ENCODE peak calls at places on chromosomes 16 and 17, in eight cellular contexts. G is heart right ventricle; F is transverse colon; L is right lobe of liver; V is heart left ventricle; D is fibroblast of lung; U is CD4-positive, alpha-beta memory T cell; B is MG63. O is an unnamed sample. For H3K9me3, the result is how much of the 10 kb centered on the place peaks cover.

GRCh38 chr17:44556114-44556853 is 1.0 kb upstream of the FZD2 start:
- DNase-seq in U (no peak), V (peak), B (peak), F (peak), L (no peak), G (peak), D (peak), O (peak)

GRCh38 chr16:13335894-13336293 is 434.5 kb downstream of the SHISA9 start:
- DNase-seq in F (no peak), V (no peak), D (no peak), B (no peak), L (no peak), U (no peak), G (no peak), O (no peak)

GRCh38 chr17:71741836-71742235 is 379.0 kb upstream of the SOX9 start:
- DNase-seq in U (no peak), G (no peak), F (no peak), V (no peak), D (no peak), L (no peak), B (no peak), O (no peak)

GRCh38 chr17:46817151-46817900 is 1.2 kb downstream of the WNT3 start:
- DNase-seq in G (no peak), F (no peak), V (no peak), D (no peak), U (no peak), B (no peak), L (no peak), O (no peak)

GRCh38 chr16:77396461-77396860 is 38.4 kb downstream of the ADAMTS18 start:
- DNase-seq in G (no peak), F (no peak), U (no peak), L (no peak), V (no peak), B (no peak), D (no peak), O (no peak)

GRCh38 chr17:7266784-7267183 is 4.5 kb upstream of the CLDN7 start:
- DNase-seq in B (peak), V (no peak), D (no peak), F (no peak), U (no peak), G (no peak), L (no peak), O (no peak)

GRCh38 chr17:81094224-81094743 is 59.3 kb downstream of the BAIAP2 start:
- DNase-seq in V (no peak), U (no peak), D (no peak), L (no peak), F (no peak), G (no peak), B (no peak), O (no peak)

GRCh38 chr16:81551141-81551808 is 106.7 kb downstream of the CMIP start:
- DNase-seq in B (no peak), V (no peak), L (peak), F (no peak), U (no peak), G (no peak), D (no peak), O (no peak)

GRCh38 chr17:3773511-3773910 is 27.5 kb downstream of the ITGAE start:
- DNase-seq in D (peak), V (no peak), B (peak), G (no peak), F (no peak), U (no peak), L (no peak), O (no peak)

GRCh38 chr17:22490399-22490798 is 798.1 kb downstream of the KCNJ18 start:
- DNase-seq in D (no peak), G (no peak), U (no peak), L (no peak), V (no peak), B (no peak), F (no peak), O (no peak)
- H3K9me3 ChIP-seq in D (under half), G (under half), U (under half), L (under half), V (under half), B (under half), F (under half), O (under half)

GRCh38 chr16:872436-873242 is 72.1 kb upstream of the GNG13 start:
- DNase-seq in V (no peak), D (no peak), B (no peak), L (peak), U (no peak), F (no peak), G (peak), O (no peak)
- H3K9me3 ChIP-seq in V (under half), D (under half), B (under half), L (under half), U (under half), F (under half), G (under half), O (under half)

GRCh38 chr17:22463110-22463850 is 771.0 kb downstream of the KCNJ18 start:
- DNase-seq in L (no peak), V (no peak), F (no peak), D (no peak), G (no peak), B (no peak), U (no peak), O (no peak)
- H3K9me3 ChIP-seq in L (under half), V (under half), F (under half), D (under half), G (under half), B (under half), U (under half), O (under half)

DNA sequence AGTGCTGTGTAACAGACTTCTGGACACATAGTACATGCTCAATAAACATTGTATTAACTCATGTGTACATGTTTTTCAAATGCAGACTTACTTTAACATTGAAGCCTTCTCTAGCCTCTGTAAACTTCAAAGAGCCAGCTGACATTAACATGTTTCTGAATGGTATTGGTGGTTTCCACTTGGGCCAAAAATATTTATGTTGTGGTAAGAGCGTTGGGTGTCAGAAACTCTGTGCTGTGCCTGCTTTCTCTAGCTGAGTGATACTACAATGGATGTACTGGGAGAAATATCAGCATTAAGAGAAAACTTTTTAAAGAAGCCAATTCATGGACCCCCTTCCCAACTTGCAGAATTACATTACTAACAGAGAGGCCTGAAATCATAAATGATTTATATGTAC is 1951.7 kb downstream of the TP53TG3F start:
- DNase-seq in F (no peak), U (no peak), V (no peak), B (no peak), D (no peak), L (no peak), G (no peak), O (no peak)
- H3K9me3 ChIP-seq in F (under half), U (under half), V (under half), B (under half), D (under half), L (under half), G (under half), O (under half)

DNA sequence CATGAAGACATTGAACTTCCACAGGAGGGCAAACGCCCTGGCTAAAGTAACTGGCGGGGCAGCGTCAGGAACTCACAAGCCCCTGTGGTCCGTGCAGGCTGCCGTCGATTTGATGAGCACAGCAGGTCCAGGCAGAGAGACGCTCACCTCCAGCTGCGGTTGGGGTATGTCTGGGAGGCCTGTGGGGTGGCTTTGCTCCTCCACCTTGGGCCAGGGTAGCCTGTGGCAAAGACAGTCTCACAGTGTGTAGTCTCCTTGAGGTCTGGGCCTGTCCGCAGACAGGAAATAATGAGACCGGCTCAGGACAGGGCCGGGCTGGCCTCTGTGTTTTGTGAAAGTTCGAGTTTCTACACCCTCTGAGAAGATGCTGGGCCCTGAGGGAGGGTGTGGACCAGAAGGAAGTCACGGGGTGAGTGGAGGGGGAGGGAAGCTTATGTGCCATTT is 103.2 kb downstream of the METRNL start:
- DNase-seq in L (peak), B (no peak), V (peak), U (no peak), G (peak), F (no peak), D (no peak), O (no peak)
- H3K9me3 ChIP-seq in L (under half), B (under half), V (under half), U (under half), G (under half), F (under half), D (under half), O (under half)

GRCh38 chr16:35639233-35640205 is 2180.1 kb downstream of the TP53TG3F start:
- DNase-seq in D (no peak), U (no peak), L (no peak), B (peak), F (no peak), G (no peak), V (no peak), O (no peak)
- H3K9me3 ChIP-seq in D (under half), U (under half), L (under half), B (under half), F (under half), G (under half), V (under half), O (under half)

GRCh38 chr16:68575082-68575481 is 36.0 kb downstream of the ZFP90 start:
- DNase-seq in D (no peak), B (no peak), V (no peak), G (no peak), F (no peak), U (no peak), L (no peak), O (no peak)
- H3K9me3 ChIP-seq in D (under half), B (under half), V (half or more), G (half or more), F (half or more), U (under half), L (under half), O (half or more)

GRCh38 chr17:371583-371982 is 19.0 kb upstream of the RPH3AL start:
- DNase-seq in F (no peak), D (no peak), L (no peak), B (no peak), U (no peak), V (no peak), G (no peak), O (no peak)
- H3K9me3 ChIP-seq in F (under half), D (under half), L (under half), B (under half), U (under half), V (under half), G (under half), O (under half)